ENCODE peak calls at places on chromosomes 1 and 21, in eight cellular contexts. Z is ureter; J is naive thymus-derived CD8-positive, alpha-beta T cell; X is HS-5; M is AG09319; K is activated CD8-positive, alpha-beta memory T cell treated with anti-CD3 and anti-CD28 coated beads, Interleukin-2, amount 10 ng/mL, durations not matched to agents 7 days and 5 days; N is HEK293T; I is thoracic aorta. U is an unnamed sample.
A peak's percentile ranks its signal among the peaks of the same experiment; 100 is the strongest.

GRCh38 chr1:178192686-178193085 is 98.8 kb downstream of the RASAL2 start:
- DNase-seq in K (no peak), J (no peak), X (peak; percentile 47), M (no peak), N (no peak), Z (peak; percentile 47), I (no peak), U (no peak)

GRCh38 chr1:214331180-214331579 is 50.2 kb downstream of the SMYD2 start:
- DNase-seq in M (no peak), X (no peak), J (no peak), I (no peak), K (no peak), N (no peak), Z (no peak), U (no peak)

GRCh38 chr1:162905759-162906158 is 44.8 kb upstream of the CCDC190 start:
- DNase-seq in K (no peak), X (peak; percentile 74), N (no peak), I (no peak), M (no peak), Z (no peak), J (no peak), U (no peak)

GRCh38 chr1:86775395-86775794 is 71.0 kb downstream of the SH3GLB1 start:
- DNase-seq in Z (no peak), K (no peak), I (no peak), N (no peak), M (no peak), X (no peak), J (no peak), U (no peak)

GRCh38 chr1:161718559-161719324 is 2.6 kb upstream of the FCRLB start:
- DNase-seq in M (no peak), J (no peak), Z (no peak), K (no peak), I (no peak), X (no peak), N (no peak), U (no peak)

GRCh38 chr1:195894411-195894810 is 713.8 kb downstream of the KCNT2 start:
- DNase-seq in I (peak; percentile 3), X (no peak), J (no peak), M (no peak), K (no peak), Z (no peak), N (no peak), U (no peak)

GRCh38 chr1:233680000-233680399 is 66.1 kb downstream of the KCNK1 start:
- DNase-seq in J (no peak), Z (no peak), M (no peak), I (no peak), K (no peak), N (no peak), X (no peak), U (no peak)

GRCh38 chr21:32819702-32820101 is 48.1 kb upstream of the PAXBP1 start:
- DNase-seq in K (no peak), N (no peak), I (no peak), X (peak; percentile 84), Z (no peak), M (peak; percentile 79), J (no peak), U (no peak)

GRCh38 chr1:45299981-45300668 is 26.6 kb upstream of the HPDL start:
- DNase-seq in Z (no peak), K (peak; percentile 55), J (no peak), I (no peak), N (peak; percentile 68), M (peak; percentile 69), X (peak; percentile 34), U (no peak)

GRCh38 chr1:235893840-235894239 is 27.1 kb upstream of the LYST start:
- DNase-seq in Z (no peak), N (no peak), K (no peak), X (no peak), I (no peak), M (no peak), J (no peak), U (no peak)

GRCh38 chr1:233600488-233600887 is 13.4 kb upstream of the KCNK1 start:
- DNase-seq in K (no peak), M (no peak), Z (no peak), J (no peak), X (no peak), I (no peak), N (no peak), U (no peak)

GRCh38 chr1:155938220-155938627 is 3.2 kb upstream of the RXFP4 start:
- DNase-seq in I (no peak), M (no peak), N (peak; percentile 74), X (no peak), Z (peak; percentile 45), J (no peak), K (peak; percentile 63), U (no peak)

GRCh38 chr1:4820543-4820942 is 166.1 kb downstream of the AJAP1 start:
- DNase-seq in J (no peak), Z (no peak), I (no peak), N (no peak), K (no peak), M (no peak), X (no peak), U (no peak)

GRCh38 chr1:198179556-198179981 is 22.8 kb downstream of the NEK7 start:
- DNase-seq in I (no peak), J (no peak), M (no peak), N (no peak), K (no peak), Z (no peak), X (no peak), U (no peak)

GRCh38 chr1:156490401-156491032 is 10.1 kb downstream of the MEF2D start:
- DNase-seq in X (no peak), K (no peak), Z (no peak), I (no peak), N (no peak), J (no peak), M (no peak), U (no peak)

GRCh38 chr1:104746994-104747393 is 997.3 kb downstream of the AMY1C start:
- DNase-seq in N (no peak), I (no peak), J (no peak), M (no peak), K (no peak), X (no peak), Z (no peak), U (no peak)